ENCODE peak calls at places on chromosomes 4 and X, in nine cellular contexts. M is mesendoderm, P is upper lobe of right lung, W is adipocyte, U is GM23248, S is lower lobe of right lung, I is fibroblast of lung, F is HCT116, N is uterus. B is an unnamed sample. For H3K36me3 and H3K4me1, the result is how much of the 10 kb centered on the place peaks cover.

GRCh38 chrX:45849261-45849660 is 648.6 kb upstream of the DIPK2B start:
- DNase-seq in M (peak), U (peak), P (no peak), F (peak), S (no peak), N (no peak), I (peak), W (peak), B (peak)

GRCh38 chrX:11558972-11559371 is 106.7 kb downstream of the ARHGAP6 start:
- DNase-seq in U (peak), M (peak), W (no peak), I (no peak), S (peak), P (peak), F (peak), N (no peak), B (no peak)

GRCh38 chr4:1375051-1375721 is 28.2 kb downstream of the UVSSA start:
- DNase-seq in W (no peak), M (no peak), N (no peak), U (no peak), I (no peak), S (peak), F (no peak), P (peak), B (no peak)

GRCh38 chrX:69618803-69619202 is 2.9 kb downstream of the EDA start:
- DNase-seq in S (no peak), U (peak), F (no peak), I (no peak), M (peak), P (no peak), N (no peak), W (peak), B (peak)

GRCh38 chrX:94053575-94053974 is 379.6 kb downstream of the FAM133A start:
- DNase-seq in F (no peak), M (no peak), I (no peak), P (no peak), U (no peak), W (no peak), N (no peak), S (no peak), B (no peak)

GRCh38 chr4:180164799-180165198 is 2078.4 kb upstream of the TENM3 start:
- DNase-seq in P (no peak), F (no peak), M (no peak), I (peak), S (no peak), W (peak), N (no peak), U (no peak), B (peak)

GRCh38 chrX:154366666-154367055 is 7.8 kb downstream of the FLNA start:
- DNase-seq in N (no peak), W (no peak), I (no peak), U (peak), M (no peak), S (no peak), P (no peak), F (no peak), B (no peak)

GRCh38 chrX:153662266-153662665 is 11.3 kb downstream of the PNCK start:
- DNase-seq in U (peak), S (peak), M (peak), F (peak), P (peak), N (no peak), I (no peak), W (peak), B (peak)

GRCh38 chr4:95549246-95550138 is 719 bp upstream of the UNC5C start:
- DNase-seq in P (peak), W (peak), S (peak), U (peak), N (peak), M (peak), F (no peak), I (peak), B (peak)

GRCh38 chrX:24149346-24150050 is at the start of gene ZFX:
- DNase-seq in U (peak), F (no peak), W (peak), I (peak), M (peak), S (peak), N (peak), P (peak), B (peak)

GRCh38 chr4:54609310-54609709 is 48.4 kb upstream of the KIT start:
- DNase-seq in N (no peak), W (no peak), I (no peak), U (no peak), F (no peak), P (no peak), M (no peak), S (no peak), B (no peak)

GRCh38 chr4:80922951-80923350 is 107.6 kb upstream of the BMP3 start:
- DNase-seq in S (no peak), F (no peak), W (no peak), U (no peak), I (no peak), P (no peak), M (peak), N (no peak), B (no peak)

GRCh38 chrX:137051978-137052640 is 18.3 kb upstream of the GPR101 start:
- DNase-seq in N (peak), P (peak), M (peak), W (peak), I (peak), F (peak), S (peak), U (peak), B (peak)

GRCh38 chrX:68112321-68112720 is 321.0 kb downstream of the OPHN1 start:
- DNase-seq in I (peak), S (no peak), W (no peak), M (no peak), U (no peak), N (no peak), P (no peak), F (no peak), B (peak)

GRCh38 chr4:151418385-151418784 is 9.4 kb downstream of the FHIP1A start:
- DNase-seq in F (peak), W (peak), I (peak), U (peak), P (no peak), S (no peak), N (no peak), M (peak), B (peak)

GRCh38 chrX:11759461-11760311 is 1.6 kb downstream of the MSL3 start:
- DNase-seq in M (peak), S (peak), I (peak), P (peak), F (peak), W (peak), U (peak), N (peak), B (peak)

GRCh38 chr4:7103599-7104365 is 35.9 kb upstream of the GRPEL1 start:
- DNase-seq in S (peak), W (no peak), N (peak), F (no peak), M (peak), I (no peak), U (no peak), P (peak), B (peak)

GRCh38 chrX:50106051-50106450 is 94.8 kb downstream of the AKAP4 start:
- DNase-seq in U (no peak), I (no peak), S (no peak), M (no peak), F (no peak), N (no peak), W (no peak), P (no peak), B (no peak)

GRCh38 chr4:4687100-4687499 is 145.3 kb upstream of the STX18 start:
- DNase-seq in M (no peak), P (no peak), W (no peak), S (no peak), F (no peak), N (no peak), I (no peak), U (no peak), B (no peak)

GRCh38 chrX:139834879-139835278 is 98.0 kb downstream of the ATP11C start:
- DNase-seq in M (no peak), F (no peak), U (no peak), S (no peak), W (no peak), I (no peak), N (no peak), P (no peak), B (no peak)

GRCh38 chr4:7021930-7022658 is 21.1 kb upstream of the TADA2B start:
- DNase-seq in U (peak), S (no peak), F (no peak), I (peak), W (peak), M (no peak), P (no peak), N (no peak), B (peak)

GRCh38 chr4:76716020-76716419 is 181.9 kb downstream of the SOWAHB start:
- DNase-seq in U (no peak), S (no peak), N (no peak), F (no peak), I (no peak), M (no peak), W (no peak), P (no peak), B (no peak)

GRCh38 chr4:15797320-15797719 is 19.2 kb downstream of the CD38 start:
- DNase-seq in N (no peak), S (no peak), M (no peak), W (no peak), I (no peak), P (no peak), F (no peak), U (no peak), B (no peak)

GRCh38 chr4:169241480-169241879 is 29.3 kb downstream of the SH3RF1 start:
- DNase-seq in F (no peak), I (no peak), P (no peak), M (no peak), N (no peak), U (no peak), S (no peak), W (peak), B (no peak)

GRCh38 chr4:74543983-74544382 is 99.0 kb downstream of the AREG start:
- DNase-seq in W (peak), N (no peak), I (peak), F (no peak), P (no peak), S (no peak), M (no peak), U (peak), B (peak)

GRCh38 chr4:145735330-145735638 is 55.3 kb downstream of the C4orf51 start:
- DNase-seq in F (no peak), P (no peak), M (peak), W (peak), N (peak), S (no peak), I (peak), U (peak), B (peak)

GRCh38 chr4:85783483-85783882 is 308.5 kb downstream of the ARHGAP24 start:
- DNase-seq in U (peak), N (no peak), W (peak), S (no peak), M (no peak), I (peak), P (no peak), F (no peak), B (peak)

GRCh38 chr4:156915216-156915615 is 56.4 kb downstream of the PDGFC start:
- DNase-seq in F (no peak), N (no peak), W (no peak), U (no peak), I (no peak), P (no peak), S (no peak), M (no peak), B (no peak)

GRCh38 chr4:8237256-8237989 is 32.1 kb upstream of the HTRA3 start:
- DNase-seq in W (no peak), I (no peak), F (no peak), P (no peak), S (peak), M (no peak), N (no peak), U (no peak), B (no peak)

GRCh38 chr4:8235686-8236085 is 33.9 kb upstream of the HTRA3 start:
- DNase-seq in W (no peak), S (peak), N (no peak), I (no peak), P (no peak), F (no peak), U (no peak), M (no peak), B (no peak)

GRCh38 chr4:8235224-8235623 is 34.3 kb upstream of the HTRA3 start:
- DNase-seq in W (no peak), I (no peak), S (no peak), N (no peak), U (no peak), P (no peak), M (no peak), F (no peak), B (no peak)

GRCh38 chr4:8236920-8237195 is 32.7 kb upstream of the HTRA3 start:
- DNase-seq in W (no peak), N (no peak), S (peak), M (no peak), I (no peak), P (no peak), F (no peak), U (no peak), B (no peak)

GRCh38 chr4:8236141-8236919 is 33.2 kb upstream of the HTRA3 start:
- DNase-seq in M (no peak), N (no peak), S (peak), W (no peak), F (no peak), U (no peak), P (no peak), I (no peak), B (no peak)
- H3K36me3 ChIP-seq in M (under half), N (under half), S (half or more), W (under half), F (under half), U (under half), P (half or more), I (under half), B (under half)

GRCh38 chr4:82718067-82718935 is 80.3 kb downstream of the SCD5 start:
- DNase-seq in U (peak), W (no peak), M (no peak), S (no peak), N (peak), F (no peak), I (peak), P (no peak), B (no peak)

GRCh38 chr4:82715731-82716617 is 82.6 kb downstream of the SCD5 start:
- DNase-seq in S (no peak), F (no peak), I (peak), W (peak), N (no peak), P (no peak), M (peak), U (peak), B (peak)

GRCh38 chr4:82710202-82710929 is 88.2 kb downstream of the SCD5 start:
- DNase-seq in N (no peak), M (peak), S (no peak), P (no peak), I (peak), W (no peak), F (no peak), U (peak), B (no peak)

GRCh38 chr4:82711158-82711785 is 87.3 kb downstream of the SCD5 start:
- DNase-seq in S (no peak), F (no peak), P (no peak), M (no peak), I (no peak), U (no peak), W (no peak), N (no peak), B (no peak)

GRCh38 chr4:82713856-82714255 is 84.7 kb downstream of the SCD5 start:
- DNase-seq in I (peak), P (no peak), S (no peak), U (peak), F (no peak), N (no peak), W (no peak), M (no peak), B (peak)
- H3K4me1 ChIP-seq in I (under half), P (under half), S (under half), U (under half), F (under half), N (under half), W (under half), M (under half), B (under half)

DNA sequence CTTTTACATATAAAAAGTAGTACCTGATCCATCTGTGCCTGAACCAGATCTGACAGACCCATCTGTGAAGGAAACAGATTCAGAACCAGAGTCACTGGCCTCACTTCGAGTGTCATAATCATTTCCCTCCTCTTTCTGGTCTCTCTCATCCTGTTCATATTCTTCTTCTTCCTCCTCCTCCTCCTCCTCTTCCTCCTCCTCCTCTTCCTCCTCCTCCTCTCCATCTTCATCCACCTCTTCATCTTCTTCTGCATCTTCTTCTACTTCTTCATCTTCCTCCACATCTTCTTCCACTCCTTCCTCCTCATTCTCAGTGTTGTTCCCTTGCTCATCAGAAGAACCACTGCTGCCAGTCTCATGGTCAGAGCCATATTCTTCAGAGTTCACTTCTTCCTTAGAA is 12.9 kb downstream of the YTHDC1 start:
- DNase-seq in S (no peak), W (no peak), P (no peak), U (no peak), F (no peak), N (no peak), M (no peak), I (no peak), B (no peak)
- H3K36me3 ChIP-seq in S (half or more), W (half or more), P (half or more), U (under half), F (under half), N (under half), M (under half), I (under half), B (under half)

GRCh38 chr4:5926601-5927000 is 33.7 kb upstream of the CRMP1 start:
- DNase-seq in F (no peak), M (no peak), S (no peak), U (no peak), N (no peak), I (no peak), W (no peak), P (no peak), B (no peak)
- H3K4me1 ChIP-seq in F (under half), M (under half), S (under half), U (under half), N (under half), I (under half), W (under half), P (under half), B (under half)

DNA sequence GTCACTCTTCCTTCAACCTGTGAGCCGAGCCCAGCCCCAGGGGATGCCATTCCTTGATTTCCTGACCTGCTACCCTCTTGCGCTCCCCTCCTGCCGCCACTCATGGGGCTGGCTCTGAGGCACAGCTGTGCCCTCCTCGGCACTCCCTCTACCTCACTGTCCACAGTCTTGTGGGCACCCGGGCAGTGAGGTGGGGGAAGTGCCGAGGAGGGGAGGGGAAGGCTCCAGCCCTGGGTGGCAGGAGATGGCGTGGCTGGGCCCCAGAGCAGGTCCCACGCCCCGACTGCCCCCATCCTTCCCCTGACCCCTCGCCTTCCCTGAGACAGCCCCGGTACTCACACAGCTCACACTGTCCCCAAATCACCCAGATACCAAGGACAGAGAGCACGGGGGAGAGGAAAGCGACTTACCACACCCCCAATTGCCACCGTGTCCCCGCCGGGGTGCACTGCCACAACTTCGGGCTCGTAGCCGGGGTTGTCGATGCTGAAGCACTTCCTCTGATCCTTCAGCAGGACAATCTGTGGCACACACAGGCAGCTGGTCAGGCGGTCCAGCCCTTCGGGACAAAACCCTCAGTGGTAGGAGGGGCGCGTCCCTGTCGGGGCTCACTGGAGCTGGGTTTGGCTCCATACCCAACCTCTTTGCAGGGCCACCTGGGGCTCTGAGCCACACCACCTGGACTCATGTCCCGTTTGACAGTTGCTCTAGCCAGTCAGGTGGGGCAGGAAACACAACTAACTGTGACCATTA is 37.9 kb downstream of the WDR1 start:
- DNase-seq in S (peak), P (peak), I (no peak), N (peak), W (no peak), M (no peak), U (no peak), F (no peak), B (no peak)
- H3K36me3 ChIP-seq in S (half or more), P (half or more), I (half or more), N (under half), W (half or more), M (under half), U (half or more), F (half or more), B (half or more)

GRCh38 chr4:78561677-78562076 is 10.1 kb downstream of the ANXA3 start:
- DNase-seq in F (no peak), I (peak), U (peak), W (peak), P (no peak), S (no peak), M (peak), N (no peak), B (no peak)

GRCh38 chr4:78557841-78558240 is 6.3 kb downstream of the ANXA3 start:
- DNase-seq in W (no peak), U (no peak), P (no peak), S (no peak), F (no peak), M (no peak), I (no peak), N (no peak), B (no peak)

GRCh38 chr4:78560296-78560963 is 8.9 kb downstream of the ANXA3 start:
- DNase-seq in M (peak), S (no peak), N (no peak), P (no peak), W (peak), U (peak), F (peak), I (peak), B (peak)

GRCh38 chr4:78556655-78557054 is 5.1 kb downstream of the ANXA3 start:
- DNase-seq in W (no peak), S (no peak), I (no peak), P (no peak), F (peak), N (no peak), U (no peak), M (no peak), B (no peak)

DNA sequence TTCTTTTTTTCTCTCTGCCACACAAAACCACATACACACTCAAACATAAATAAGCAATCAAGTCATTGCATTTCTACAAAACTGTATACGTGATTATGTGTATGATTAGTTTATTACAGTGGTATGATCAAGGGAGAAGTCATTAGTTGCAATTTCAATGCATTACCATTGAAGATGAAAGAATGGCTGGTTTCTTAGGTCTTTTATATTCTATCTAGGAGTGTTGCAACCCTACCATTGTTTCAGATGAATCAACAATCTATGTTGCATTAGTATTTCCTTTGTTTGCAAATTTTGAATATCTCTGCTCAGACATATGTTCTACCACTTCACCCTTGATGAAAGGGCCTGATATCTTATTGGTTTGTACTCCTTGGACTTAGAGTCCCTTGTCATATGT is 6.9 kb downstream of the ANXA3 start:
- DNase-seq in F (no peak), N (no peak), U (peak), S (no peak), W (no peak), P (no peak), M (no peak), I (no peak), B (no peak)
- H3K4me1 ChIP-seq in F (half or more), N (under half), U (half or more), S (under half), W (under half), P (under half), M (under half), I (under half), B (under half)

GRCh38 chrX:71173440-71173839 is 28.8 kb downstream of the NLGN3 start:
- DNase-seq in P (no peak), W (no peak), M (no peak), F (no peak), I (no peak), N (no peak), U (no peak), S (no peak), B (no peak)

GRCh38 chrX:71170660-71171059 is 26.0 kb downstream of the NLGN3 start:
- DNase-seq in P (no peak), I (no peak), F (no peak), M (no peak), W (no peak), N (no peak), U (no peak), S (no peak), B (no peak)

GRCh38 chrX:71168134-71168533 is 23.5 kb downstream of the NLGN3 start:
- DNase-seq in N (no peak), F (no peak), I (no peak), W (no peak), S (no peak), P (no peak), U (no peak), M (no peak), B (no peak)

GRCh38 chrX:71169586-71169985 is 24.9 kb downstream of the NLGN3 start:
- DNase-seq in M (no peak), I (no peak), N (no peak), W (no peak), P (no peak), F (no peak), S (no peak), U (no peak), B (no peak)

GRCh38 chrX:71171110-71171801 is 26.6 kb downstream of the NLGN3 start:
- DNase-seq in F (no peak), I (no peak), S (peak), W (no peak), P (no peak), U (no peak), M (no peak), N (no peak), B (no peak)
- H3K36me3 ChIP-seq in F (under half), I (under half), S (under half), W (under half), P (under half), U (under half), M (under half), N (under half), B (under half)

B was measured in IMR-90.